ENCODE peak calls at places on chromosome 13, in seven cellular contexts. One of them, this sample, is unnamed.

GRCh38 chr13:63435668-63436275 is 2020.1 kb upstream of the PCDH20 start:
- DNase-seq in GM04504: peak
- DNase-seq in K562: no peak
- DNase-seq in caudate nucleus: no peak
- DNase-seq in PC-3: peak
- DNase-seq in stimulated activated CD4-positive, alpha-beta T cell treated with anti-CD3 and anti-CD28 coated beads, Interleukin-12 subunit alpha, Interleukin-12 subunit beta, amount 100 ng/mL, for 4 hours: no peak
- DNase-seq in activated CD4-positive, CD25-positive, alpha-beta regulatory T cell: no peak
- DNase-seq in this sample: peak

GRCh38 chr13:97282705-97283104 is 60.6 kb downstream of the MBNL2 start:
- DNase-seq in GM04504: no peak
- DNase-seq in K562: no peak
- DNase-seq in caudate nucleus: no peak
- DNase-seq in PC-3: no peak
- DNase-seq in stimulated activated CD4-positive, alpha-beta T cell treated with anti-CD3 and anti-CD28 coated beads, Interleukin-12 subunit alpha, Interleukin-12 subunit beta, amount 100 ng/mL, for 4 hours: no peak
- DNase-seq in activated CD4-positive, CD25-positive, alpha-beta regulatory T cell: no peak
- DNase-seq in this sample: no peak

GRCh38 chr13:48446454-48446853 is 33.5 kb upstream of the LPAR6 start:
- DNase-seq in GM04504: no peak
- DNase-seq in K562: no peak
- DNase-seq in caudate nucleus: no peak
- DNase-seq in PC-3: peak
- DNase-seq in stimulated activated CD4-positive, alpha-beta T cell treated with anti-CD3 and anti-CD28 coated beads, Interleukin-12 subunit alpha, Interleukin-12 subunit beta, amount 100 ng/mL, for 4 hours: no peak
- DNase-seq in activated CD4-positive, CD25-positive, alpha-beta regulatory T cell: no peak
- DNase-seq in this sample: no peak

GRCh38 chr13:40102854-40103253 is 447.4 kb downstream of the COG6 start:
- DNase-seq in GM04504: no peak
- DNase-seq in K562: peak
- DNase-seq in caudate nucleus: peak
- DNase-seq in PC-3: peak
- DNase-seq in stimulated activated CD4-positive, alpha-beta T cell treated with anti-CD3 and anti-CD28 coated beads, Interleukin-12 subunit alpha, Interleukin-12 subunit beta, amount 100 ng/mL, for 4 hours: peak
- DNase-seq in activated CD4-positive, CD25-positive, alpha-beta regulatory T cell: peak
- DNase-seq in this sample: peak

GRCh38 chr13:33957497-33957905 is 139.6 kb downstream of the RFC3 start:
- DNase-seq in GM04504: no peak
- DNase-seq in K562: no peak
- DNase-seq in caudate nucleus: no peak
- DNase-seq in PC-3: no peak
- DNase-seq in stimulated activated CD4-positive, alpha-beta T cell treated with anti-CD3 and anti-CD28 coated beads, Interleukin-12 subunit alpha, Interleukin-12 subunit beta, amount 100 ng/mL, for 4 hours: no peak
- DNase-seq in activated CD4-positive, CD25-positive, alpha-beta regulatory T cell: no peak
- DNase-seq in this sample: no peak

GRCh38 chr13:52025475-52026245 is 1.2 kb downstream of the UTP14C start:
- DNase-seq in GM04504: no peak
- DNase-seq in K562: no peak
- DNase-seq in caudate nucleus: no peak
- DNase-seq in PC-3: no peak
- DNase-seq in stimulated activated CD4-positive, alpha-beta T cell treated with anti-CD3 and anti-CD28 coated beads, Interleukin-12 subunit alpha, Interleukin-12 subunit beta, amount 100 ng/mL, for 4 hours: no peak
- DNase-seq in activated CD4-positive, CD25-positive, alpha-beta regulatory T cell: no peak
- DNase-seq in this sample: no peak

GRCh38 chr13:30364876-30365275 is 57.4 kb upstream of the UBE2L5 start:
- DNase-seq in GM04504: no peak
- DNase-seq in K562: no peak
- DNase-seq in caudate nucleus: no peak
- DNase-seq in PC-3: no peak
- DNase-seq in stimulated activated CD4-positive, alpha-beta T cell treated with anti-CD3 and anti-CD28 coated beads, Interleukin-12 subunit alpha, Interleukin-12 subunit beta, amount 100 ng/mL, for 4 hours: no peak
- DNase-seq in activated CD4-positive, CD25-positive, alpha-beta regulatory T cell: no peak
- DNase-seq in this sample: no peak

GRCh38 chr13:43908156-43909126 is 28.7 kb downstream of the LACC1 start:
- DNase-seq in GM04504: peak
- DNase-seq in K562: no peak
- DNase-seq in caudate nucleus: no peak
- DNase-seq in PC-3: peak
- DNase-seq in stimulated activated CD4-positive, alpha-beta T cell treated with anti-CD3 and anti-CD28 coated beads, Interleukin-12 subunit alpha, Interleukin-12 subunit beta, amount 100 ng/mL, for 4 hours: no peak
- DNase-seq in activated CD4-positive, CD25-positive, alpha-beta regulatory T cell: no peak
- DNase-seq in this sample: no peak

GRCh38 chr13:95301135-95301946 is at the start of gene ABCC4:
- DNase-seq in GM04504: peak
- DNase-seq in K562: peak
- DNase-seq in caudate nucleus: peak
- DNase-seq in PC-3: peak
- DNase-seq in stimulated activated CD4-positive, alpha-beta T cell treated with anti-CD3 and anti-CD28 coated beads, Interleukin-12 subunit alpha, Interleukin-12 subunit beta, amount 100 ng/mL, for 4 hours: peak
- DNase-seq in activated CD4-positive, CD25-positive, alpha-beta regulatory T cell: peak
- DNase-seq in this sample: peak

GRCh38 chr13:80256352-80256932 is 84.5 kb downstream of the SPRY2 start:
- DNase-seq in GM04504: no peak
- DNase-seq in K562: no peak
- DNase-seq in caudate nucleus: no peak
- DNase-seq in PC-3: no peak
- DNase-seq in stimulated activated CD4-positive, alpha-beta T cell treated with anti-CD3 and anti-CD28 coated beads, Interleukin-12 subunit alpha, Interleukin-12 subunit beta, amount 100 ng/mL, for 4 hours: no peak
- DNase-seq in activated CD4-positive, CD25-positive, alpha-beta regulatory T cell: no peak
- DNase-seq in this sample: no peak

GRCh38 chr13:20182231-20182846 is 10.4 kb downstream of the GJB2 start:
- DNase-seq in GM04504: peak
- DNase-seq in K562: peak
- DNase-seq in caudate nucleus: no peak
- DNase-seq in PC-3: peak
- DNase-seq in stimulated activated CD4-positive, alpha-beta T cell treated with anti-CD3 and anti-CD28 coated beads, Interleukin-12 subunit alpha, Interleukin-12 subunit beta, amount 100 ng/mL, for 4 hours: peak
- DNase-seq in activated CD4-positive, CD25-positive, alpha-beta regulatory T cell: no peak
- DNase-seq in this sample: peak